ENCODE peak calls at places on chromosomes 16 and 17, in nine cellular contexts. W, L, G, H, J, A, I, P and N are unnamed samples.

GRCh38 chr16:20402651-20403050 is 1.9 kb downstream of the PDILT start:
- DNase-seq in W (no peak), L (no peak), G (no peak), H (no peak), J (no peak), A (no peak), I (no peak), P (no peak), N (no peak)

GRCh38 chr17:47989700-47990099 is 18.8 kb downstream of the CDK5RAP3 start:
- DNase-seq in W (no peak), L (no peak), G (no peak), H (no peak), J (no peak), A (no peak), I (no peak), P (no peak), N (no peak)

GRCh38 chr16:66408181-66409048 is 18.7 kb upstream of the BEAN1 start:
- DNase-seq in W (peak), L (peak), G (no peak), H (peak), J (no peak), A (peak), I (peak), P (peak), N (peak)

GRCh38 chr17:17789828-17790672 is 46.7 kb downstream of the SREBF1 start:
- DNase-seq in W (peak), L (no peak), G (no peak), H (no peak), J (no peak), A (no peak), I (no peak), P (no peak), N (no peak)

GRCh38 chr17:73643846-73644144 is 450 bp downstream of the SDK2 start:
- DNase-seq in W (peak), L (no peak), G (no peak), H (no peak), J (no peak), A (peak), I (no peak), P (no peak), N (no peak)

GRCh38 chr17:27631897-27632725 is 1.1 kb downstream of the LGALS9 start:
- DNase-seq in W (no peak), L (no peak), G (peak), H (no peak), J (no peak), A (no peak), I (no peak), P (no peak), N (no peak)

GRCh38 chr17:15432807-15433547 is 34.4 kb downstream of the CDRT4 start:
- DNase-seq in W (peak), L (peak), G (no peak), H (peak), J (no peak), A (peak), I (no peak), P (no peak), N (no peak)

GRCh38 chr17:80960797-80961452 is 30.7 kb upstream of the CHMP6 start:
- DNase-seq in W (no peak), L (no peak), G (no peak), H (no peak), J (no peak), A (no peak), I (no peak), P (no peak), N (no peak)

GRCh38 chr17:50462446-50462845 is 6.2 kb downstream of the CHAD start:
- DNase-seq in W (no peak), L (no peak), G (no peak), H (no peak), J (peak), A (no peak), I (no peak), P (no peak), N (no peak)

GRCh38 chr16:31298958-31299357 is 39.2 kb downstream of the ITGAM start:
- DNase-seq in W (no peak), L (no peak), G (no peak), H (peak), J (no peak), A (no peak), I (no peak), P (no peak), N (peak)

GRCh38 chr16:57485091-57485915 is 990 bp downstream of the DOK4 start:
- DNase-seq in W (no peak), L (no peak), G (peak), H (no peak), J (peak), A (no peak), I (no peak), P (peak), N (no peak)

GRCh38 chr16:12426122-12426521 is 377.6 kb downstream of the CPPED1 start:
- DNase-seq in W (peak), L (peak), G (no peak), H (no peak), J (no peak), A (no peak), I (no peak), P (no peak), N (no peak)

GRCh38 chr17:41212524-41213169 is 13.8 kb upstream of the KRTAP9-2 start:
- DNase-seq in W (no peak), L (no peak), G (no peak), H (no peak), J (no peak), A (no peak), I (no peak), P (no peak), N (no peak)

GRCh38 chr17:47665655-47666054 is 15.9 kb downstream of the KPNB1 start:
- DNase-seq in W (peak), L (peak), G (no peak), H (peak), J (no peak), A (no peak), I (no peak), P (no peak), N (no peak)

GRCh38 chr17:30062372-30062771 is 54.2 kb upstream of the NSRP1 start:
- DNase-seq in W (no peak), L (no peak), G (no peak), H (no peak), J (no peak), A (no peak), I (no peak), P (no peak), N (no peak)

GRCh38 chr17:74059471-74059870 is 144.0 kb upstream of the RPL38 start:
- DNase-seq in W (no peak), L (no peak), G (no peak), H (no peak), J (no peak), A (no peak), I (no peak), P (no peak), N (no peak)

GRCh38 chr17:76204277-76204676 is 36.0 kb downstream of the RNF157 start:
- DNase-seq in W (peak), L (peak), G (no peak), H (peak), J (no peak), A (no peak), I (no peak), P (peak), N (peak)

GRCh38 chr16:21614896-21615295 is 15.5 kb downstream of the METTL9 start:
- DNase-seq in W (no peak), L (no peak), G (no peak), H (no peak), J (no peak), A (no peak), I (no peak), P (no peak), N (no peak)

GRCh38 chr17:11239379-11239970 is 1.5 kb upstream of the SHISA6 start:
- DNase-seq in W (no peak), L (no peak), G (no peak), H (no peak), J (no peak), A (peak), I (no peak), P (no peak), N (no peak)
- H3K4me3 ChIP-seq in W (no peak), L (no peak), G (no peak), H (no peak), J (no peak), A (no peak), I (peak), P (no peak), N (no peak)

GRCh38 chr16:370443-370842 is at the start of gene MRPL28:
- DNase-seq in W (peak), L (peak), G (peak), H (peak), J (peak), A (peak), I (peak), P (peak), N (peak)
- H3K4me3 ChIP-seq in W (peak), L (peak), G (peak), H (peak), J (no peak), A (no peak), I (peak), P (peak), N (peak)

GRCh38 chr16:88633684-88634140 is 4.7 kb upstream of the IL17C start:
- DNase-seq in W (peak), L (peak), G (peak), H (peak), J (no peak), A (no peak), I (no peak), P (no peak), N (peak)

GRCh38 chr16:88634141-88634993 is 4.0 kb upstream of the IL17C start:
- DNase-seq in W (peak), L (peak), G (peak), H (peak), J (peak), A (peak), I (peak), P (no peak), N (peak)

GRCh38 chr16:88636488-88637265 is 1.7 kb upstream of the IL17C start:
- DNase-seq in W (no peak), L (peak), G (no peak), H (no peak), J (no peak), A (no peak), I (no peak), P (no peak), N (no peak)

GRCh38 chr16:88635671-88636070 is 2.7 kb upstream of the IL17C start:
- DNase-seq in W (no peak), L (no peak), G (no peak), H (no peak), J (no peak), A (no peak), I (no peak), P (no peak), N (no peak)

GRCh38 chr16:88634994-88635670 is 3.2 kb upstream of the IL17C start:
- DNase-seq in W (peak), L (peak), G (no peak), H (no peak), J (no peak), A (peak), I (no peak), P (no peak), N (no peak)
- H3K4me3 ChIP-seq in W (peak), L (no peak), G (no peak), H (peak), J (no peak), A (peak), I (peak), P (no peak), N (peak)

GRCh38 chr17:82232322-82232785 is 3.5 kb downstream of the SLC16A3 start:
- DNase-seq in W (no peak), L (no peak), G (no peak), H (no peak), J (peak), A (no peak), I (no peak), P (no peak), N (no peak)

GRCh38 chr17:82231312-82231561 is 2.4 kb downstream of the SLC16A3 start:
- DNase-seq in W (no peak), L (no peak), G (no peak), H (no peak), J (no peak), A (no peak), I (no peak), P (no peak), N (no peak)

GRCh38 chr17:82231562-82232321 is 2.9 kb downstream of the SLC16A3 start:
- DNase-seq in W (peak), L (peak), G (peak), H (peak), J (peak), A (no peak), I (peak), P (peak), N (no peak)

GRCh38 chr17:82234211-82235055 is 5.6 kb downstream of the SLC16A3 start:
- DNase-seq in W (peak), L (no peak), G (no peak), H (no peak), J (no peak), A (no peak), I (no peak), P (peak), N (no peak)

GRCh38 chr17:82232876-82233785 is 4.3 kb downstream of the SLC16A3 start:
- DNase-seq in W (no peak), L (no peak), G (peak), H (no peak), J (peak), A (no peak), I (no peak), P (no peak), N (no peak)
- H3K4me3 ChIP-seq in W (no peak), L (no peak), G (no peak), H (no peak), J (no peak), A (no peak), I (no peak), P (no peak), N (no peak)

DNA sequence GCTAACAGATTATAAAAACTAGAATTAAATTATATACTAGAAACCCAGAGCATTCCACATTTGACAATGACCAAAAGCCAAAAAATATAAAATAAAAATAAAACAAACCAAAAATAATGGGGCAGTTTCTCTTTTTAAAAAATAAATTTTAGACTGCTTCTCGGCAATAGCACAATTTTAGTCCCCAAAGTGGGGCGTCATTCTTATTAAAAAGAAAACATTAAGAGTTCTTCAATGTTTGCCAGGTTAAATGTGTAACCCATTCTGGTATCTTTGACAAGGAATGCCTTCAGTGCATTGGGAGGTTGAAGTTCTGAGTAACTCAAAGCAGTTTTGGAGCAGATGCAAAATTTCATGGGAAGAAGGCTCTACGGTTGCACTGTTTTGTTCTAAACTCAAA is 3.3 kb downstream of the MAF start:
- DNase-seq in W (no peak), L (no peak), G (no peak), H (no peak), J (no peak), A (no peak), I (no peak), P (no peak), N (no peak)
- H3K4me3 ChIP-seq in W (peak), L (no peak), G (no peak), H (no peak), J (peak), A (peak), I (peak), P (peak), N (peak)

GRCh38 chr17:7357381-7357780 is 2.4 kb downstream of the TMEM95 start:
- DNase-seq in W (no peak), L (no peak), G (no peak), H (no peak), J (no peak), A (no peak), I (no peak), P (no peak), N (no peak)

GRCh38 chr17:7355053-7355452 is at the start of gene TMEM95:
- DNase-seq in W (peak), L (no peak), G (peak), H (no peak), J (no peak), A (peak), I (peak), P (no peak), N (peak)

GRCh38 chr17:7356779-7357178 is 1.8 kb downstream of the TMEM95 start:
- DNase-seq in W (no peak), L (no peak), G (peak), H (no peak), J (no peak), A (no peak), I (no peak), P (no peak), N (no peak)

GRCh38 chr17:7354262-7354781 is 634 bp upstream of the TMEM95 start:
- DNase-seq in W (peak), L (peak), G (peak), H (no peak), J (no peak), A (no peak), I (no peak), P (no peak), N (peak)

DNA sequence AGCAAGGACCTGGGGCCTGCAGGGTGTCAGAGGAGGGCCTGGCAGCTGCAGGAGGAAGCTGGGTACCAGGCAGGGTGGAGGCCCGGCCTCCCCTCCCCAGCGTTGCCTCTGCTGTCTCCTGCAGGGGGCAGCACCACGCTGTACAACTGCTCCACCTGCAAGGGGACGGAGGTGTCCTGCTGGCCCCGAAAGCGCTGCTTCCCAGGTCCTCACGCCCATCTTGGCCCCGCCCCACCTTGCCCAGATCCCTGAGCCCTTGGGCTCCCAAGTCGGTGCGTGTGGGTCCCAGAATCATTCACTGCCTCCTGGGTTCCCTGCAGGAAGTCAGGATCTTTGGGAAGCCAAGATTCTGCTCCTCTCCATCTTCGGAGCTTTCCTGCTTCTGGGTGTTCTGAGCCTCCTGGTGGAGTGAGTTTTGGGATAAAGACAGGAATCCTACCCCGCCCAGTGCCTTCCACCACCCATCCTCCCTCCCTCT is 1.2 kb downstream of the TMEM95 start:
- DNase-seq in W (peak), L (peak), G (peak), H (peak), J (peak), A (peak), I (peak), P (peak), N (peak)
- H3K4me3 ChIP-seq in W (no peak), L (no peak), G (no peak), H (no peak), J (no peak), A (no peak), I (no peak), P (no peak), N (no peak)

GRCh38 chr16:46756772-46757171 is 8.6 kb upstream of the MYLK3 start:
- DNase-seq in W (no peak), L (no peak), G (no peak), H (no peak), J (no peak), A (no peak), I (no peak), P (no peak), N (no peak)
- H3K4me3 ChIP-seq in W (no peak), L (no peak), G (no peak), H (no peak), J (no peak), A (no peak), I (peak), P (no peak), N (no peak)